ENCODE peak calls at places on chromosome 20, in ten cellular contexts. R is stimulated activated CD4-positive, alpha-beta T cell treated with anti-CD3 and anti-CD28 coated beads, Interleukin-1b, Interleukin-23, amount 100 ng/mL, for 48 hours; V is RCC 7860; B is NCI-H2081; D is fibroblast of lung; W is AG09309; H is GM12892; U is AG20443; E is NCI-H69; Q is NCI-H774. K is an unnamed sample.

GRCh38 chr20:58073945-58074920 is 154.2 kb downstream of the ANKRD60 start:
- DNase-seq in B (no peak), U (peak), E (no peak), Q (no peak), W (peak), D (peak), H (no peak), V (peak), R (no peak), K (peak)

GRCh38 chr20:354298-354977 is 7.5 kb downstream of the NRSN2 start:
- DNase-seq in U (peak), W (no peak), Q (peak), D (peak), R (peak), V (peak), E (peak), B (peak), H (peak), K (peak)

GRCh38 chr20:9038791-9039190 is 30.1 kb upstream of the PLCB4 start:
- DNase-seq in E (no peak), R (no peak), B (no peak), V (no peak), W (peak), D (peak), H (no peak), U (peak), Q (no peak), K (peak)

GRCh38 chr20:35314460-35315198 is 22.4 kb upstream of the FAM83C start:
- DNase-seq in V (no peak), H (no peak), W (no peak), R (no peak), Q (no peak), E (no peak), B (no peak), U (no peak), D (no peak), K (peak)

GRCh38 chr20:41085606-41086005 is 51.7 kb upstream of the PLCG1 start:
- DNase-seq in V (no peak), B (no peak), U (no peak), W (no peak), H (no peak), Q (no peak), D (no peak), E (no peak), R (no peak), K (no peak)

GRCh38 chr20:46283426-46283825 is 24.9 kb downstream of the CDH22 start:
- DNase-seq in W (no peak), U (no peak), Q (no peak), V (peak), R (no peak), D (no peak), B (no peak), H (no peak), E (no peak), K (no peak)

GRCh38 chr20:36541227-36542018 is at the start of gene MYL9:
- DNase-seq in W (no peak), H (peak), U (peak), R (no peak), D (peak), Q (no peak), V (peak), E (no peak), B (no peak), K (peak)

GRCh38 chr20:33933469-33933909 is 60.2 kb upstream of the RALY start:
- DNase-seq in Q (peak), E (peak), W (peak), B (no peak), D (peak), V (no peak), H (peak), R (peak), U (peak), K (peak)

GRCh38 chr20:46621492-46621891 is 29.8 kb downstream of the SLC13A3 start:
- DNase-seq in R (no peak), U (peak), H (no peak), B (no peak), E (no peak), D (peak), Q (no peak), W (peak), V (no peak), K (peak)

K was measured in EH.